ENCODE peak calls at places on chromosomes 12 and 14, in six cellular contexts. One of them, this sample, is unnamed.

GRCh38 chr12:110639336-110640178 is 25.6 kb downstream of the TCTN1 start:
- DNase-seq in NCI-H82: no peak
- DNase-seq in RWPE1: peak; percentile 23
- DNase-seq in T47D: no peak
- DNase-seq in NCI-H748 treated with DMSO at 0.1 percent for 48 hours: no peak
- DNase-seq in kidney: no peak
- DNase-seq in this sample: no peak

GRCh38 chr14:77037886-77038511 is 9.5 kb upstream of the IRF2BPL start:
- DNase-seq in RWPE1: no peak
- DNase-seq in NCI-H748 treated with DMSO at 0.1 percent for 48 hours: no peak
- DNase-seq in T47D: no peak
- DNase-seq in NCI-H82: no peak
- DNase-seq in kidney: peak; percentile 80
- DNase-seq in this sample: no peak

GRCh38 chr14:93977790-93978581 is 1.6 kb upstream of the ASB2 start:
- DNase-seq in kidney: peak; percentile 47
- DNase-seq in RWPE1: no peak
- DNase-seq in NCI-H82: no peak
- DNase-seq in T47D: no peak
- DNase-seq in NCI-H748 treated with DMSO at 0.1 percent for 48 hours: no peak
- DNase-seq in this sample: no peak

GRCh38 chr12:123996581-123996980 is 23.6 kb downstream of the ZNF664 start:
- DNase-seq in NCI-H82: no peak
- DNase-seq in RWPE1: no peak
- DNase-seq in T47D: no peak
- DNase-seq in kidney: no peak
- DNase-seq in NCI-H748 treated with DMSO at 0.1 percent for 48 hours: no peak
- DNase-seq in this sample: no peak

GRCh38 chr12:103637429-103637828 is 50.4 kb downstream of the STAB2 start:
- DNase-seq in RWPE1: no peak
- DNase-seq in T47D: no peak
- DNase-seq in NCI-H748 treated with DMSO at 0.1 percent for 48 hours: no peak
- DNase-seq in kidney: no peak
- DNase-seq in NCI-H82: no peak
- DNase-seq in this sample: no peak

GRCh38 chr14:51424041-51424440 is 184.0 kb downstream of the TMX1 start:
- DNase-seq in NCI-H82: no peak
- DNase-seq in T47D: no peak
- DNase-seq in NCI-H748 treated with DMSO at 0.1 percent for 48 hours: no peak
- DNase-seq in kidney: no peak
- DNase-seq in RWPE1: no peak
- DNase-seq in this sample: no peak

GRCh38 chr12:51868821-51869489 is 18.9 kb upstream of the ANKRD33 start:
- DNase-seq in T47D: no peak
- DNase-seq in NCI-H748 treated with DMSO at 0.1 percent for 48 hours: no peak
- DNase-seq in NCI-H82: peak; percentile 84
- DNase-seq in kidney: peak; percentile 83
- DNase-seq in RWPE1: no peak
- DNase-seq in this sample: no peak

GRCh38 chr12:63495974-63496373 is 172.3 kb downstream of the DPY19L2 start:
- DNase-seq in T47D: no peak
- DNase-seq in NCI-H748 treated with DMSO at 0.1 percent for 48 hours: no peak
- DNase-seq in kidney: no peak
- DNase-seq in NCI-H82: no peak
- DNase-seq in RWPE1: no peak
- DNase-seq in this sample: no peak

GRCh38 chr14:50085570-50086315 is 30.6 kb downstream of the VCPKMT start:
- DNase-seq in NCI-H748 treated with DMSO at 0.1 percent for 48 hours: no peak
- DNase-seq in kidney: no peak
- DNase-seq in T47D: no peak
- DNase-seq in NCI-H82: no peak
- DNase-seq in RWPE1: no peak
- DNase-seq in this sample: no peak

GRCh38 chr14:42143114-42143513 is 536.4 kb downstream of the LRFN5 start:
- DNase-seq in RWPE1: no peak
- DNase-seq in T47D: no peak
- DNase-seq in NCI-H82: no peak
- DNase-seq in NCI-H748 treated with DMSO at 0.1 percent for 48 hours: no peak
- DNase-seq in kidney: no peak
- DNase-seq in this sample: no peak

GRCh38 chr12:93913845-93914244 is 234.5 kb upstream of the PLXNC1 start:
- DNase-seq in RWPE1: no peak
- DNase-seq in kidney: no peak
- DNase-seq in NCI-H82: no peak
- DNase-seq in T47D: no peak
- DNase-seq in NCI-H748 treated with DMSO at 0.1 percent for 48 hours: no peak
- DNase-seq in this sample: no peak

GRCh38 chr14:32226051-32226450 is 23.0 kb upstream of the RNU6-8 start:
- DNase-seq in NCI-H748 treated with DMSO at 0.1 percent for 48 hours: no peak
- DNase-seq in RWPE1: no peak
- DNase-seq in T47D: no peak
- DNase-seq in kidney: no peak
- DNase-seq in NCI-H82: no peak
- DNase-seq in this sample: no peak

GRCh38 chr14:81516941-81517797 is 16.5 kb downstream of the SEL1L start:
- DNase-seq in T47D: peak; percentile 90
- DNase-seq in NCI-H82: no peak
- DNase-seq in kidney: no peak
- DNase-seq in RWPE1: no peak
- DNase-seq in NCI-H748 treated with DMSO at 0.1 percent for 48 hours: no peak
- DNase-seq in this sample: no peak

GRCh38 chr12:125382896-125383295 is 317.7 kb downstream of the AACS start:
- DNase-seq in T47D: no peak
- DNase-seq in kidney: no peak
- DNase-seq in RWPE1: no peak
- DNase-seq in NCI-H82: no peak
- DNase-seq in NCI-H748 treated with DMSO at 0.1 percent for 48 hours: no peak
- DNase-seq in this sample: no peak

GRCh38 chr12:93019240-93019910 is 90.3 kb upstream of the EEA1 start:
- DNase-seq in T47D: no peak
- DNase-seq in kidney: no peak
- DNase-seq in NCI-H82: no peak
- DNase-seq in RWPE1: no peak
- DNase-seq in NCI-H748 treated with DMSO at 0.1 percent for 48 hours: no peak
- DNase-seq in this sample: no peak

GRCh38 chr14:68695326-68695768 is 97.5 kb downstream of the ZFP36L1 start:
- DNase-seq in NCI-H748 treated with DMSO at 0.1 percent for 48 hours: no peak
- DNase-seq in kidney: no peak
- DNase-seq in T47D: no peak
- DNase-seq in RWPE1: peak; percentile 100
- DNase-seq in NCI-H82: no peak
- DNase-seq in this sample: peak; percentile 85

GRCh38 chr14:91154851-91155625 is 41.2 kb downstream of the DGLUCY start:
- DNase-seq in T47D: peak; percentile 69
- DNase-seq in NCI-H748 treated with DMSO at 0.1 percent for 48 hours: peak; percentile 95
- DNase-seq in RWPE1: peak; percentile 34
- DNase-seq in kidney: no peak
- DNase-seq in NCI-H82: peak; percentile 75
- DNase-seq in this sample: no peak

GRCh38 chr12:32039341-32039740 is 67.3 kb upstream of the BICD1 start:
- DNase-seq in T47D: no peak
- DNase-seq in kidney: no peak
- DNase-seq in NCI-H82: no peak
- DNase-seq in RWPE1: no peak
- DNase-seq in NCI-H748 treated with DMSO at 0.1 percent for 48 hours: no peak
- DNase-seq in this sample: no peak

GRCh38 chr12:53174881-53175491 is 5.5 kb upstream of the ZNF740 start:
- DNase-seq in NCI-H82: no peak
- DNase-seq in NCI-H748 treated with DMSO at 0.1 percent for 48 hours: peak; percentile 20
- DNase-seq in RWPE1: no peak
- DNase-seq in kidney: no peak
- DNase-seq in T47D: peak; percentile 84
- DNase-seq in this sample: no peak

GRCh38 chr12:56479625-56480024 is 8.3 kb downstream of the GLS2 start:
- DNase-seq in NCI-H82: no peak
- DNase-seq in T47D: no peak
- DNase-seq in kidney: no peak
- DNase-seq in NCI-H748 treated with DMSO at 0.1 percent for 48 hours: no peak
- DNase-seq in RWPE1: no peak
- DNase-seq in this sample: no peak

This sample was measured in 8988T.